ENCODE peak calls at places on chromosomes 6 and 20, in nine cellular contexts. I is heart left ventricle; M is epithelial cell of esophagus; B is heart right ventricle; U is RWPE1; R is CD8-positive, alpha-beta T cell; V is GM23338; F is endodermal cell; S is testis. N is an unnamed sample.

GRCh38 chr6:77561768-77562314 is 91.0 kb upstream of the MEI4 start:
- DNase-seq in U (no peak), S (no peak), V (no peak), I (no peak), F (no peak), M (no peak), B (no peak), R (no peak), N (peak; percentile 7)

GRCh38 chr20:61958773-61959172 is 106.9 kb downstream of the TAF4 start:
- DNase-seq in B (no peak), M (no peak), F (no peak), I (peak; percentile 6), R (no peak), V (no peak), U (no peak), S (no peak), N (no peak)

GRCh38 chr20:34473262-34473883 is 42.8 kb upstream of the DYNLRB1 start:
- DNase-seq in R (peak; percentile 30), M (peak; percentile 59), S (peak; percentile 78), F (peak; percentile 87), U (peak; percentile 31), V (peak; percentile 71), B (peak; percentile 26), I (peak; percentile 52), N (peak; percentile 59)

GRCh38 chr20:40305303-40305702 is 383.7 kb downstream of the MAFB start:
- DNase-seq in B (peak; percentile 13), F (no peak), M (no peak), V (no peak), I (no peak), R (no peak), S (no peak), U (no peak), N (no peak)

GRCh38 chr6:28011716-28012115 is 54.7 kb downstream of the OR2B6 start:
- DNase-seq in U (no peak), S (no peak), V (no peak), R (no peak), F (no peak), M (no peak), I (no peak), B (no peak), N (no peak)

GRCh38 chr6:135458051-135458450 is 39.5 kb downstream of the AHI1 start:
- DNase-seq in U (no peak), V (no peak), I (no peak), S (no peak), B (no peak), M (no peak), F (no peak), R (no peak), N (no peak)

GRCh38 chr6:150638286-150638685 is 38.6 kb downstream of the PLEKHG1 start:
- DNase-seq in V (no peak), S (no peak), U (no peak), I (no peak), B (no peak), F (no peak), R (no peak), M (no peak), N (no peak)

GRCh38 chr20:53547664-53548239 is 45.9 kb downstream of the ZNF217 start:
- DNase-seq in I (no peak), M (peak; percentile 62), B (no peak), R (peak; percentile 37), V (peak; percentile 90), F (peak; percentile 82), U (peak; percentile 92), S (peak; percentile 47), N (peak; percentile 65)

GRCh38 chr6:81736428-81736827 is 16.1 kb downstream of the TENT5A start:
- DNase-seq in M (no peak), I (no peak), F (no peak), R (no peak), U (no peak), S (no peak), B (no peak), V (no peak), N (no peak)

GRCh38 chr6:81734500-81735140 is 17.9 kb downstream of the TENT5A start:
- DNase-seq in F (no peak), R (no peak), B (no peak), U (no peak), M (peak; percentile 17), S (no peak), V (no peak), I (no peak), N (peak; percentile 34)

GRCh38 chr6:81735756-81736380 is 16.6 kb downstream of the TENT5A start:
- DNase-seq in M (peak; percentile 59), U (peak; percentile 25), B (no peak), R (no peak), I (no peak), S (no peak), F (no peak), V (no peak), N (peak; percentile 38)

GRCh38 chr6:81731814-81732213 is 20.7 kb downstream of the TENT5A start:
- DNase-seq in R (no peak), B (no peak), S (no peak), I (no peak), V (no peak), F (no peak), U (no peak), M (no peak), N (no peak)

GRCh38 chr6:81734081-81734480 is 18.4 kb downstream of the TENT5A start:
- DNase-seq in M (peak; percentile 16), S (no peak), B (no peak), R (no peak), V (peak; percentile 46), F (no peak), U (no peak), I (no peak), N (peak; percentile 26)
- TF ChIP-seq CTCF in M (peak; percentile 9), S (no peak), B (peak; percentile 16), R (no peak), V (peak; percentile 42), F (peak; percentile 57), U (no peak), I (no peak), N (no peak)

DNA sequence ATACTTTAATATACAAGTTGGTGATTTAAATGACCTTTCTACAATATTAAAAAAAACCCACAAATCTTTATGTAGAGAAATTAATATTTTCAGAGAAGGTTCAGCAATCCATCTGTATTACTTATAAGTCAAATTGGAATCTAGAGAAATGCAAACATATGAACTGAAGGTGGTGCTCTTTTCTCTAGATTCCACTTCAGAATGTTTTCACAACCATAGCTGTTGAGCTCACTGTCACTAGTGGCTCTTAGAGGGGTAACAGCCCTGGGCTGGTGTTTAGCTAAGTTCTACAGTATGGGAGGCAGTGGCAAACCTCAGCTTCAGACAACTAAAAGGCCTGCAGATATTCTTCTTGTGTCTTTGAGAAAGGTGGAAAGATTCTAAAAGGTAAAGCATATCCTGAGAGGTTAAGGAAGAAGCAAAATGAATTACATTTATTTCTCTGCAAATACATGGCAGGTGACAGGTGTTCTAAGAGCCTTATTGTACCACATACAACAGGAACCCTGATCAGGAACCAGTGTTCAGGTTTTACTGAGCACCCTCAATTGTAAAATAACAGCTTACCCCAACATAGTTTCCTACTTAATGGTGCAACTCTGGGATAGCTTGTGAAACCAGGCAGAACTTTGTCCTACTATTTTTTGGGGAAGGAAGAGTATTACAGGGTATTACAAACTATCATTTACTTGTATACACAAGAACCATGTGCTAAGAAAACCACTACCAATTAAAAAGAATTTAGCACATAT is 56.6 kb upstream of the SAMHD1 start:
- DNase-seq in R (peak; percentile 20), U (peak; percentile 26), B (no peak), S (no peak), I (no peak), F (no peak), V (no peak), M (peak; percentile 42), N (peak; percentile 16)
- TF ChIP-seq CTCF in R (peak; percentile 71), U (no peak), B (peak; percentile 44), S (peak; percentile 10), I (no peak), F (peak; percentile 16), V (peak; percentile 10), M (peak; percentile 2), N (peak; percentile 23)

DNA sequence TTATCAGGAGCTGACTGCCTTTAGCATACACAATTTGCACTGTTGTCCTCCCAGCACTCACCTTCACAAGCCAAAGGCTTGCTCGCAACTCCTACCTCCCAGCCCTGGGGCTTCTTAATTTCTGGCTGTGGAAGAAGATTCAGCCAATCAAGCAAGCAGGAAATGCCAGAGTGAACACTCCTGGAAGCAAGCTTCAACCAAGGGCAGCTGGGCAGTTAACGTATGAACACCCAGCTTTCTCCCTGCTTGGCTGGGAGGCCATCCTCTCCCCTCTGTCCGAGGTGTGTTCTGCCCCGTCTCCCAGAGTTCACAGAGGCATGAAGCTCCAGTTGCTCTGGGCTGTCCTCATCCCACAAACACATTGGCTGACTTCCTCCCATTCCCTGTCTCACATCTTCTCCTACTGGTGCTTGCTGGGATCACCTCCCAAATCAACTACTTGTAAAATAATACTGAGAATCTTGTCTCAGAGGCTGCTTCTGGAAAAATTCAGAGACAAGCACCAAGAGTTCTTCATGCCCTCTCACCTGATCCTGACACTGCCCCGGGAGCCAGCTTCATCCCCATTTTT is 15.3 kb upstream of the SRSF6 start:
- DNase-seq in M (no peak), R (no peak), V (peak; percentile 20), S (no peak), F (peak; percentile 77), U (no peak), B (no peak), I (no peak), N (no peak)
- TF ChIP-seq CTCF in M (no peak), R (no peak), V (no peak), S (no peak), F (peak; percentile 65), U (no peak), B (no peak), I (no peak), N (peak; percentile 20)

GRCh38 chr6:31730631-31731086 is 1.6 kb upstream of the DDAH2 start:
- DNase-seq in I (no peak), R (no peak), V (no peak), S (no peak), U (no peak), M (no peak), F (peak; percentile 58), B (no peak), N (no peak)

GRCh38 chr6:31729515-31729978 is 448 bp upstream of the DDAH2 start:
- DNase-seq in F (peak; percentile 97), U (peak; percentile 90), V (peak; percentile 98), M (peak; percentile 81), S (peak; percentile 93), B (peak; percentile 92), I (peak; percentile 94), R (peak; percentile 83), N (peak; percentile 88)

GRCh38 chr6:31729979-31730630 is 1.0 kb upstream of the DDAH2 start:
- DNase-seq in R (peak; percentile 74), V (peak; percentile 96), B (peak; percentile 93), M (peak; percentile 69), I (peak; percentile 90), F (peak; percentile 97), S (peak; percentile 94), U (peak; percentile 79), N (peak; percentile 61)

GRCh38 chr6:31727717-31728671 is 1.1 kb downstream of the DDAH2 start:
- DNase-seq in S (no peak), F (no peak), B (peak; percentile 32), M (no peak), I (no peak), U (no peak), R (no peak), V (no peak), N (no peak)

DNA sequence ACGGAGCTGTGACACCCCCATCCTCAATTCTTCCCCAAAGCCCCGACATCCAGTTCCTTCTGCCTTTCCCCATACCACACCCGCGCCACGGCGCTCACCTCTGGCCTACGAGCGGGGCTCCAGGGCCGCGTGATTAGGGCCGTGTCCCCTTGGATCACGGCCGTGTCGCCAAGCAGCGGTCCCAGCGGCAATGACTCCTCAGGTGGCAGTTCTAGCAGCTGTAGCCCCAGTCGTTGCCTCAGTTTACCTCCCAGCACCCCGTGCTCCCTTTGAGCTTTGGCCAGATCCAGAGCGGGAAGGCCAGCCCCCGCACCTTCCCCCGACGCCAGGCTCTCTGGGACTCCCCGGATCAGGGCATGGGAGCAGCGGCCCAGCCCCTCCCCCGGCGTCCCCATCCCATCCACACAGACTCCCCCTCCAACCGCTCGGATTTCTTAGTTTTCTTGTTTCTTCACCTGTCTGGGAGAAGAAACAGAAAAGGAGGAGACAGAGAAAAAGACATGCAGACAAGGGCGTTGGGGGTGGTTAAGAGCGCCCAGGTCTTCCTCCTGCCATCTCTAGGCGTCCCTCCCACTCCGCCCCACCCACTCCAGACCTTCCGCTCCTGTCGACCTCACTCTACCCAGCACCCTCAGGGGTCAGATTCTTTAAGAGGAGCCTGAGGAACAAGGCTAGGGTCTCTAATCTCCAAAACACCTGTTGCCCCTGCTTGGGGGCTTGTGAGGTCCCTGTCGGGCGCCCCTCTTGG is at the start of gene DDAH2:
- DNase-seq in B (peak; percentile 32), U (no peak), S (no peak), F (no peak), V (no peak), M (no peak), R (no peak), I (no peak), N (no peak)
- TF ChIP-seq CTCF in B (no peak), U (peak; percentile 84), S (no peak), F (peak; percentile 78), V (no peak), M (peak; percentile 57), R (no peak), I (no peak), N (peak; percentile 42)